ENCODE peak calls at places on chromosomes 7 and 10, in four cellular contexts. U is HepG2, J is H1, Z is GM12878. X is an unnamed sample.

GRCh38 chr7:12490105-12490688 is 80.3 kb upstream of the SCIN start:
- DNase-seq in U (peak; percentile 5), J (no peak), Z (no peak), X (peak; percentile 9)

GRCh38 chr10:483266-483665 is 206.2 kb downstream of the DIP2C start:
- DNase-seq in U (no peak), J (no peak), Z (no peak), X (no peak)

GRCh38 chr7:28405662-28406061 is 6.7 kb upstream of the CREB5 start:
- DNase-seq in U (no peak), J (no peak), Z (no peak), X (no peak)

GRCh38 chr10:89414879-89415821 is 782 bp downstream of the IFIT5 start:
- DNase-seq in U (no peak), J (no peak), Z (no peak), X (no peak)

GRCh38 chr7:7077945-7078344 is 104.4 kb upstream of the C1GALT1 start:
- DNase-seq in U (no peak), J (no peak), Z (no peak), X (no peak)

GRCh38 chr7:22854158-22855048 is 31.8 kb upstream of the TOMM7 start:
- DNase-seq in U (peak; percentile 74), J (peak; percentile 62), Z (peak; percentile 63), X (peak; percentile 85)

GRCh38 chr7:31882187-31882586 is 188.0 kb downstream of the PDE1C start:
- DNase-seq in U (no peak), J (peak; percentile 3), Z (no peak), X (no peak)

GRCh38 chr10:68082815-68083395 is 7.8 kb upstream of the HERC4 start:
- DNase-seq in U (no peak), J (no peak), Z (no peak), X (no peak)

GRCh38 chr7:132066776-132067175 is 509.5 kb downstream of the PLXNA4 start:
- DNase-seq in U (no peak), J (no peak), Z (no peak), X (no peak)

GRCh38 chr7:70583965-70584883 is 547.7 kb upstream of the GALNT17 start:
- DNase-seq in U (no peak), J (no peak), Z (no peak), X (no peak)

GRCh38 chr10:28612877-28613276 is 64.4 kb upstream of the BAMBI start:
- DNase-seq in U (no peak), J (no peak), Z (no peak), X (no peak)

GRCh38 chr7:152667900-152668440 is 8.0 kb downstream of the XRCC2 start:
- DNase-seq in U (no peak), J (no peak), Z (no peak), X (no peak)

GRCh38 chr7:134546903-134547737 is 1.8 kb upstream of the AKR1B15 start:
- DNase-seq in U (peak; percentile 50), J (no peak), Z (peak; percentile 37), X (peak; percentile 63)

GRCh38 chr10:46091834-46092522 is 45.9 kb upstream of the MSMB start:
- DNase-seq in U (no peak), J (no peak), Z (no peak), X (no peak)

GRCh38 chr7:77430927-77431326 is 14.8 kb upstream of the GSAP start:
- DNase-seq in U (no peak), J (no peak), Z (no peak), X (no peak)

GRCh38 chr7:80311313-80311712 is 176.7 kb downstream of the GNAI1 start:
- DNase-seq in U (no peak), J (no peak), Z (no peak), X (no peak)

GRCh38 chr7:93921607-93922446 is at the start of gene GNG11:
- DNase-seq in U (no peak), J (peak; percentile 10), Z (no peak), X (peak; percentile 33)

GRCh38 chr10:98125940-98126631 is 8.4 kb upstream of the R3HCC1L start:
- DNase-seq in U (no peak), J (no peak), Z (no peak), X (no peak)

GRCh38 chr7:31811650-31812461 is 124.8 kb downstream of the PPP1R17 start:
- DNase-seq in U (no peak), J (no peak), Z (peak; percentile 58), X (no peak)

GRCh38 chr10:104937528-104937927 is 296.4 kb downstream of the SORCS3 start:
- DNase-seq in U (peak; percentile 7), J (no peak), Z (no peak), X (no peak)

GRCh38 chr10:131852823-131853609 is 47.8 kb upstream of the PPP2R2D start:
- DNase-seq in U (no peak), J (no peak), Z (no peak), X (no peak)

GRCh38 chr7:16786257-16786656 is 18.5 kb downstream of the AGR2 start:
- DNase-seq in U (no peak), J (no peak), Z (no peak), X (no peak)

GRCh38 chr7:9453521-9453920 is 1020.1 kb downstream of the NXPH1 start:
- DNase-seq in U (no peak), J (no peak), Z (no peak), X (no peak)

GRCh38 chr10:12531305-12531738 is 182.0 kb downstream of the CAMK1D start:
- DNase-seq in U (no peak), J (no peak), Z (no peak), X (no peak)

GRCh38 chr7:101547022-101547915 is 81.8 kb downstream of the MYL10 start:
- DNase-seq in U (no peak), J (no peak), Z (no peak), X (no peak)

GRCh38 chr7:51316666-51317581 is at the start of gene COBL:
- DNase-seq in U (no peak), J (no peak), Z (no peak), X (peak; percentile 51)

GRCh38 chr7:721619-722248 is 4.8 kb upstream of the DNAAF5 start:
- DNase-seq in U (no peak), J (no peak), Z (no peak), X (no peak)

GRCh38 chr10:113866551-113867394 is 12.3 kb downstream of the NHLRC2 start:
- DNase-seq in U (no peak), J (no peak), Z (no peak), X (no peak)

GRCh38 chr7:54839538-54840213 is 80.7 kb upstream of the SEC61G start:
- DNase-seq in U (peak; percentile 20), J (peak; percentile 39), Z (no peak), X (peak; percentile 43)

GRCh38 chr10:129796611-129797420 is 167.3 kb downstream of the EBF3 start:
- DNase-seq in U (no peak), J (no peak), Z (no peak), X (no peak)

GRCh38 chr10:129800796-129801340 is 163.2 kb downstream of the EBF3 start:
- DNase-seq in U (no peak), J (no peak), Z (no peak), X (no peak)

GRCh38 chr10:129794056-129794455 is 170.0 kb downstream of the EBF3 start:
- DNase-seq in U (no peak), J (no peak), Z (no peak), X (no peak)

GRCh38 chr10:129799942-129800341 is 164.1 kb downstream of the EBF3 start:
- DNase-seq in U (no peak), J (no peak), Z (no peak), X (no peak)
- H3K4me3 ChIP-seq in U (no peak overlapping the region), J (no peak overlapping the region), Z (no peak overlapping the region), X (no peak overlapping the region)

DNA sequence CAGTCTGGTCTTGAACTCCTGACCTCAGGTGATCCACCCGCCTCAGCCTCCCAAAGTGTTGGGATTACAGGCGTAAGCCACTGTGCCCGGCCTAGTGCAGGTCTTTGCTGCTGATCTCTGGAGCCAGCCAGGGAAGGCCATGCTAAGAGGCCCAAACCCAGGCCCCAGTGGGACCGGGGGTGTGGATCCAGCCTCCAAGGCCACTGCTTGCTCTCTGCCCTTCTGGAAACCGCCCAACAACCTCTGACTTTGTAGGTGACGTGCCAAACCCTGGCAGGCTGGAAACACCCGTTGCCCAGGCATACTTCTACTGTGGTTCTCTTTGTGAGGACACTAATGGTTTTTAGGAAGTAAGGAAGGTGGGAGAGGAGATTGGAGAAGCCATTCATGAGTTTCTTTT is 83.5 kb upstream of the GNA12 start:
- DNase-seq in U (no peak), J (no peak), Z (no peak), X (no peak)
- TF ChIP-seq SUZ12 in U (no peak), J (no peak), Z (no peak), X (no peak)

DNA sequence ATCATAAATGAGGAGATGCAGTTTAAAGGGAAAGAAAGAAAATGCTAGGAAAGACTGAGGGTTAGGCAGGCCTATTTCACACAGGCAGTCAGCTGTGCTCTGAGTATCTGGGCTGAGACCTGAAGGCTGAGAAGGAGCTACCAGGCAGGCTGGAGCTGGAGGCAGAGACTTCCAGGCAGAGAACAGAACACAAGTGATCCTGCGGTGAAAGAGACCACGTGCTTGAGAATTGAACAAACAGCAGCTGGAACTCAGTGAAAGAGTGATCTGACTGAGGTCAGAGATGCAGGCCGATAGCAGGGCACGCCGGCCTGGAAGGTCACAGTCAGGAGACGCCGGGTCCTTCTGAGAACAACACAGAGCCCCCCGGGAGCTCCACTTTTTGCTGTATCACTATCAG is 147.8 kb downstream of the ADAM12 start:
- DNase-seq in U (no peak), J (no peak), Z (no peak), X (no peak)
- H3K4me1 ChIP-seq in U (no peaks in the 10 kb centered on the region), J (no peaks in the 10 kb centered on the region), Z (no peaks in the 10 kb centered on the region), X (no peaks in the 10 kb centered on the region)

GRCh38 chr10:24467094-24467493 is 256.6 kb downstream of the ARHGAP21 start:
- DNase-seq in U (no peak), J (no peak), Z (no peak), X (no peak)
- H3K4me3 ChIP-seq in U (peak overlapping the region; percentile 63), J (no peak overlapping the region), Z (no peak overlapping the region), X (no peak overlapping the region)

GRCh38 chr10:124717911-124718734 is 26.1 kb downstream of the FAM53B start:
- DNase-seq in U (no peak), J (no peak), Z (peak; percentile 95), X (no peak)
- TF ChIP-seq SUZ12 in U (no peak), J (no peak), Z (no peak), X (no peak)

X was measured in NT2/D1.